ENCODE peak calls at places on chromosomes 13 and 19, in six cellular contexts. One of them, this sample, is unnamed.

GRCh38 chr19:33052352-33052972 is 12.2 kb downstream of the RHPN2 start:
- DNase-seq in HepG2: peak; percentile 60
- DNase-seq in GM12878: no peak
- DNase-seq in A549: peak; percentile 66
- DNase-seq in endothelial cell of umbilical vein: no peak
- DNase-seq in K562: no peak
- DNase-seq in this sample: peak; percentile 32

GRCh38 chr13:110258876-110259631 is 47.9 kb downstream of the COL4A1 start:
- DNase-seq in A549: no peak
- DNase-seq in HepG2: no peak
- DNase-seq in K562: no peak
- DNase-seq in GM12878: no peak
- DNase-seq in endothelial cell of umbilical vein: peak; percentile 92
- DNase-seq in this sample: no peak

GRCh38 chr13:95676100-95676774 is 702 bp upstream of the DNAJC3 start:
- DNase-seq in GM12878: no peak
- DNase-seq in endothelial cell of umbilical vein: peak; percentile 71
- DNase-seq in K562: peak; percentile 17
- DNase-seq in HepG2: peak; percentile 50
- DNase-seq in A549: peak; percentile 34
- DNase-seq in this sample: peak; percentile 75

GRCh38 chr19:50392759-50393158 is 8.6 kb downstream of the POLD1 start:
- DNase-seq in GM12878: no peak
- DNase-seq in A549: no peak
- DNase-seq in endothelial cell of umbilical vein: no peak
- DNase-seq in K562: no peak
- DNase-seq in HepG2: no peak
- DNase-seq in this sample: no peak

GRCh38 chr13:50989476-50989875 is 79.9 kb downstream of the RNASEH2B start:
- DNase-seq in A549: peak; percentile 26
- DNase-seq in HepG2: peak; percentile 14
- DNase-seq in endothelial cell of umbilical vein: peak; percentile 30
- DNase-seq in K562: peak; percentile 30
- DNase-seq in GM12878: no peak
- DNase-seq in this sample: no peak

GRCh38 chr13:33353210-33353609 is 67.7 kb upstream of the STARD13 start:
- DNase-seq in A549: no peak
- DNase-seq in HepG2: no peak
- DNase-seq in K562: no peak
- DNase-seq in endothelial cell of umbilical vein: no peak
- DNase-seq in GM12878: peak; percentile 11
- DNase-seq in this sample: peak; percentile 81

GRCh38 chr13:52405767-52406494 is at the start of gene THSD1:
- DNase-seq in endothelial cell of umbilical vein: peak; percentile 71
- DNase-seq in A549: peak; percentile 54
- DNase-seq in HepG2: no peak
- DNase-seq in GM12878: no peak
- DNase-seq in K562: no peak
- DNase-seq in this sample: peak; percentile 44

GRCh38 chr19:51742736-51743288 is 8.9 kb downstream of the FPR1 start:
- DNase-seq in endothelial cell of umbilical vein: no peak
- DNase-seq in HepG2: no peak
- DNase-seq in GM12878: no peak
- DNase-seq in A549: no peak
- DNase-seq in K562: no peak
- DNase-seq in this sample: no peak

GRCh38 chr19:20565321-20566018 is at the start of gene ZNF737:
- DNase-seq in endothelial cell of umbilical vein: peak; percentile 95
- DNase-seq in A549: peak; percentile 24
- DNase-seq in GM12878: peak; percentile 75
- DNase-seq in HepG2: peak; percentile 94
- DNase-seq in K562: peak; percentile 20
- DNase-seq in this sample: peak; percentile 97

GRCh38 chr13:47087841-47088240 is 191.0 kb upstream of the HTR2A start:
- DNase-seq in HepG2: no peak
- DNase-seq in A549: no peak
- DNase-seq in K562: no peak
- DNase-seq in endothelial cell of umbilical vein: no peak
- DNase-seq in GM12878: no peak
- DNase-seq in this sample: peak; percentile 2

GRCh38 chr19:4807188-4807587 is 15.7 kb downstream of the FEM1A start:
- DNase-seq in K562: no peak
- DNase-seq in HepG2: no peak
- DNase-seq in GM12878: no peak
- DNase-seq in A549: no peak
- DNase-seq in endothelial cell of umbilical vein: no peak
- DNase-seq in this sample: peak; percentile 75

GRCh38 chr19:10214784-10215183 is 16.3 kb downstream of the S1PR2 start:
- DNase-seq in HepG2: no peak
- DNase-seq in K562: no peak
- DNase-seq in GM12878: no peak
- DNase-seq in A549: no peak
- DNase-seq in endothelial cell of umbilical vein: no peak
- DNase-seq in this sample: no peak

GRCh38 chr19:6250024-6250605 is 29.7 kb downstream of the MLLT1 start:
- DNase-seq in K562: no peak
- DNase-seq in endothelial cell of umbilical vein: no peak
- DNase-seq in GM12878: no peak
- DNase-seq in HepG2: no peak
- DNase-seq in A549: no peak
- DNase-seq in this sample: no peak

GRCh38 chr19:3157096-3157845 is 21.3 kb upstream of the S1PR4 start:
- DNase-seq in endothelial cell of umbilical vein: no peak
- DNase-seq in K562: no peak
- DNase-seq in HepG2: no peak
- DNase-seq in GM12878: no peak
- DNase-seq in A549: no peak
- DNase-seq in this sample: no peak

DNA sequence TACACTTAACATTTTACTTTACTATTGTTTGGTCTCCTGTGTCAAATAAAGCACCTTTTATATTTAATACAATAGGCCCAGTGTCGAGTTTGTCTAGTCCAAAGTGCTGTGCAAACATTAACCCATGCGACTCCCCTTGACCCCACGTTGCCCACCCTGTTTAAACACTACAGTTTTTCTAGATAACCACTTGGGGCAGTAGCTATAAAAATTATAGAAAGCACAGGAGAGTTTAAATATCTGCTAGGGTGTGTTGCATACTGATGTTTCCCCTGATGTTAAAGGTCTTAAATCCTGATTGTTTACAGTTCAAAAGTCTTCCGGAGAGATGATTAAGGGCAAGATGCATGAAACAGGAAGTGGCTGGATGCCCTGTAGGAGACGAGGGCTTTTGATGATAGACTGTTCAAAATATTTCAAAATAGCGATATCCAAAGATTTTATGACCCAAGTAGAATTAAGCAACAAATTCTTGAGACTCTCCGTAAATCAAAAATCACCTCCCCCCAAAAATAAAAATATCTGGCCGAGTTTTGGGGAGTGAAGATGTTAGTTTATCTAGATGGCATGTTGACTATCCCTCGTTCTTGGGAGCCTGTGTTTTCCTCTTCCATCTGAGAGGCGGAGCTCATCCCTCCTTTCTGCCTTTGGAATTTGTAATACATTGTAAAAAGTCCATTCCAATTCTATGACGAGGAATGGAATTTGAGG is 167.1 kb downstream of the FGF9 start:
- DNase-seq in GM12878: no peak
- DNase-seq in HepG2: peak; percentile 96
- DNase-seq in endothelial cell of umbilical vein: no peak
- DNase-seq in A549: no peak
- DNase-seq in K562: no peak
- DNase-seq in this sample: no peak
- TF ChIP-seq CTCF in GM12878: no peak
- TF ChIP-seq CTCF in HepG2: peak; percentile 47
- TF ChIP-seq CTCF in endothelial cell of umbilical vein: no peak
- TF ChIP-seq CTCF in A549: no peak
- TF ChIP-seq CTCF in K562: no peak
- TF ChIP-seq CTCF in this sample: no peak

DNA sequence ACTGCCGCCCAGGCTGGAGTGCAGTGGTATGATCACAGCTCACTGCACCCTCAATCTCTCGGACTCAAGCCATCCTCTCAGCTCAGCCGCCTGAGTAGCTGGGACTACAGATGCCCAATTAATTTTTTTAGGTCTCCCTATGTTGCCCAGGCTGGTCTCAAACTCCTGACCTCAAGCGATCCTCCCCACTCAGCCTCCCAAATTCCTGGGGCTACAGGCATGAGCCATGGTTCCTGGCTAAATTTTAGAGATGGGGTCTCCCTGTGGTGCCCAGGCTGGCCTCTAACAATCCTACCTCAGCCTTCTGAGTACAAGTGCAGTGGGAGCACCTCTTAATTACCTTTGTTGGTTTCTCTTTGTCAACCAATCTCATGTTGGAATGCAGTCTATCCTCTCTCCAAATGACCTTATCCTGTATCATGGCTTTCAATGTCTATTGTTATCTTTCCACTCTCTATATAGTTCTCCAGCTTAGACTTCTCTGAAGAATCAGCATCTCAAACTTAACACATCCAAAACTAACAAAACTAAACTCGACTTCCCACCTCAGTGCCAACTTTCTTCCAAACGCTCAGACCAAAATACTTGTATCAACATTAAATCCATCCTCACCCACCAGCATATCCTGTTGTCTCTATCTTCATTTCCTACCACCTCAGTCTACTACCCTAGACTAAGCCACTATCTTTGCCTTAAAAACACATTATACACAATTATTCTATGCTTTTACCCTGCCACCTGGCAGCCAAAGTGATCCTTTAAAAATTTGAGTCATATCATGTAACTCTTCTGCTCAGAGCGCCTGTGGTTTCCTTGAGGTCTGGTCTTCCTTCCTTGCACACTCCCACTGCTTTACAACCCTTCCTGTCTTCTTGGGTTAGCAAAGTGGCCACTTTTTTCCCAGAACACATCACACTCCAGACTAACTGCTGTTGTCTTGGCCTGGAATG is 6.7 kb downstream of the TPT1 start:
- DNase-seq in A549: no peak
- DNase-seq in K562: no peak
- DNase-seq in endothelial cell of umbilical vein: peak; percentile 45
- DNase-seq in GM12878: no peak
- DNase-seq in HepG2: no peak
- DNase-seq in this sample: peak; percentile 88
- TF ChIP-seq MYC in A549: no peak
- TF ChIP-seq MYC in K562: no peak
- TF ChIP-seq MYC in endothelial cell of umbilical vein: no peak
- TF ChIP-seq MYC in GM12878: no peak
- TF ChIP-seq MYC in HepG2: no peak
- TF ChIP-seq MYC in this sample: no peak

GRCh38 chr19:42325308-42325895 is at the start of gene MEGF8:
- DNase-seq in endothelial cell of umbilical vein: peak; percentile 100
- DNase-seq in GM12878: peak; percentile 98
- DNase-seq in K562: peak; percentile 98
- DNase-seq in HepG2: peak; percentile 97
- DNase-seq in A549: peak; percentile 100
- DNase-seq in this sample: peak; percentile 96
- TF ChIP-seq CTCF in endothelial cell of umbilical vein: peak; percentile 96
- TF ChIP-seq CTCF in GM12878: peak; percentile 95
- TF ChIP-seq CTCF in K562: peak; percentile 91
- TF ChIP-seq CTCF in HepG2: peak; percentile 94
- TF ChIP-seq CTCF in A549: no peak
- TF ChIP-seq CTCF in this sample: peak; percentile 65

DNA sequence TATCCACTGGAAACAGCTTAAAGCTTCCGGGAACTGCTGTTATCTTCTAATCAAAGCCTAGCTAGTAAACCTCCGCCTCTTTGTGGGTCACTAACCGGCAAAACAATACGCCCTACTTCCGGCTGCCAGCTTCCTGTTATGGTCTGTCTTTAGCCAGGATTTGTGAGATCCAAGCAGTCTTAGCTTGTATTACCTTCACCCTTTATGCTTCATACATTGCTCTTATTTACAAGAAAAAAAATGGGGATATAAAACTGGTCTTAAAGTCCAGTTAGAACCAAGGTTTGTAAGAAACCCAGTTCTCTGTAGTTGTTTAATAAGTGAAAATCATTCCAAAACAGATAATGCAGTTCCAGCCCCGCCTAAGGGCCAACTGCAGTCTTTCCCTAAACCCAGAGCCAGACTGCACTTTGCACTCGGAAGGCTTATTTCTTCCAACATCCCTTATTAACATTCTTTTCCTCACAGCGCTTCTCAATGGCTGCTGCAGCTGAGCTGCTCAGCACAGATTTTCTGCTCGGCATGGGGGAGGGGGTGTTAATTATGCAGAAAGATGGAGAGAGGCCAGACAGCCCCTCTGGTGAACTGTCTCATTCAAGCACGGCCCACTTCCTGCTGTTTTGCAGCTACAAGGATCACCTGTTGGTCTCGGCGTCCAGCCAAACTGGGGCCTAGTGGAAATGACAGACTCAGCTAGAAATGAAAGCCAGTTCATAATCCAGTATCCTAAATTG is 368.4 kb downstream of the KLF12 start:
- DNase-seq in HepG2: peak; percentile 75
- DNase-seq in K562: no peak
- DNase-seq in endothelial cell of umbilical vein: peak; percentile 95
- DNase-seq in GM12878: no peak
- DNase-seq in A549: no peak
- DNase-seq in this sample: no peak
- TF ChIP-seq MYC in HepG2: no peak
- TF ChIP-seq MYC in K562: no peak
- TF ChIP-seq MYC in endothelial cell of umbilical vein: no peak
- TF ChIP-seq MYC in GM12878: no peak
- TF ChIP-seq MYC in A549: no peak
- TF ChIP-seq MYC in this sample: no peak

GRCh38 chr19:56748443-56748842 is 76.9 kb upstream of the ZNF835 start:
- DNase-seq in HepG2: peak; percentile 47
- DNase-seq in endothelial cell of umbilical vein: no peak
- DNase-seq in K562: no peak
- DNase-seq in GM12878: no peak
- DNase-seq in A549: peak; percentile 16
- DNase-seq in this sample: peak; percentile 25
- TF ChIP-seq CTCF in HepG2: peak; percentile 71
- TF ChIP-seq CTCF in endothelial cell of umbilical vein: no peak
- TF ChIP-seq CTCF in K562: no peak
- TF ChIP-seq CTCF in GM12878: no peak
- TF ChIP-seq CTCF in A549: no peak
- TF ChIP-seq CTCF in this sample: peak; percentile 31

DNA sequence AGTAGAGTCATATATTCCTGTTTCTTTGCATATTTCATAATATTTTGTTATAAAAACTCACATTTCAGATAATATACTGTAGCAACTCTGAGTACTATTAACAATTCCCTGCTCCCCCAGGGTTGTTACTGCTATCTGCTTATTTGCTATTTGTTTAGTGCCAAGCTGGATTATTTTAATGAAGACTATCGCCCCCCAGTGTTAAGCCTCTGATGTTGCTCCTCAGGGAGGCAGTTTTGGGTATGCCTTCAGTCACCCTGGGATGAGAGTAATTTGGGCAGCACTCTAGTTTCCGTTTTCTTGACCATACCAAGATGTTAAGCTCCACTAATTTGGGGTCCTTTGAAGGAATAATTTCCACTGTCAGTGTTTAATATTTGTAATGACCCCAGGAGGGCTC is 46.0 kb downstream of the MICU2 start:
- DNase-seq in K562: peak; percentile 19
- DNase-seq in GM12878: no peak
- DNase-seq in A549: peak; percentile 25
- DNase-seq in HepG2: peak; percentile 25
- DNase-seq in endothelial cell of umbilical vein: peak; percentile 7
- DNase-seq in this sample: peak; percentile 50
- TF ChIP-seq MYC in K562: no peak
- TF ChIP-seq MYC in GM12878: no peak
- TF ChIP-seq MYC in A549: no peak
- TF ChIP-seq MYC in HepG2: no peak
- TF ChIP-seq MYC in endothelial cell of umbilical vein: no peak
- TF ChIP-seq MYC in this sample: no peak

GRCh38 chr19:18496167-18496979 is 25.5 kb downstream of the ELL start:
- DNase-seq in K562: peak; percentile 73
- DNase-seq in GM12878: no peak
- DNase-seq in HepG2: peak; percentile 32
- DNase-seq in endothelial cell of umbilical vein: no peak
- DNase-seq in A549: peak; percentile 28
- DNase-seq in this sample: peak; percentile 89
- TF ChIP-seq CTCF in K562: peak; percentile 33
- TF ChIP-seq CTCF in GM12878: no peak
- TF ChIP-seq CTCF in HepG2: peak; percentile 76
- TF ChIP-seq CTCF in endothelial cell of umbilical vein: no peak
- TF ChIP-seq CTCF in A549: no peak
- TF ChIP-seq CTCF in this sample: peak; percentile 11